ENCODE peak calls at places on chromosomes 16 and 17, in five cellular contexts. W, D, C, K and H are unnamed samples.
A peak's percentile ranks its signal among the peaks of the same experiment; 100 is the strongest.

GRCh38 chr16:28166394-28167208 is 45.2 kb downstream of the XPO6 start:
- DNase-seq in W (no peak), D (no peak), C (no peak), K (no peak), H (peak; percentile 24)

GRCh38 chr16:77951788-77952187 is 70.6 kb upstream of the CLEC3A start:
- DNase-seq in W (no peak), D (no peak), C (peak; percentile 65), K (no peak), H (peak; percentile 5)

GRCh38 chr16:265711-266110 is 10.0 kb downstream of the RGS11 start:
- DNase-seq in W (no peak), D (peak; percentile 24), C (no peak), K (peak; percentile 49), H (no peak)

GRCh38 chr16:17232487-17232886 is 238.3 kb downstream of the XYLT1 start:
- DNase-seq in W (no peak), D (no peak), C (no peak), K (no peak), H (no peak)

GRCh38 chr17:59753522-59754467 is 46.3 kb downstream of the VMP1 start:
- DNase-seq in W (no peak), D (no peak), C (peak; percentile 77), K (no peak), H (peak; percentile 21)

GRCh38 chr17:17888371-17888770 is 51.6 kb upstream of the SREBF1 start:
- DNase-seq in W (no peak), D (no peak), C (no peak), K (no peak), H (no peak)

GRCh38 chr16:30532285-30533145 is 2.1 kb downstream of the ZNF747 start:
- DNase-seq in W (no peak), D (no peak), C (no peak), K (no peak), H (no peak)

GRCh38 chr17:67068999-67069398 is 24.6 kb downstream of the CACNG1 start:
- DNase-seq in W (no peak), D (no peak), C (no peak), K (no peak), H (no peak)

GRCh38 chr17:77126519-77126918 is 14.2 kb upstream of the SEC14L1 start:
- DNase-seq in W (no peak), D (no peak), C (no peak), K (peak; percentile 83), H (peak; percentile 79)

GRCh38 chr17:70938311-70938710 is 769.0 kb downstream of the KCNJ2 start:
- DNase-seq in W (no peak), D (no peak), C (no peak), K (no peak), H (no peak)

GRCh38 chr17:57424777-57425188 is 168.5 kb downstream of the MSI2 start:
- DNase-seq in W (no peak), D (no peak), C (no peak), K (no peak), H (no peak)

GRCh38 chr17:64281962-64282752 is 19.1 kb upstream of the TEX2 start:
- DNase-seq in W (peak; percentile 22), D (peak; percentile 59), C (peak; percentile 67), K (peak; percentile 68), H (peak; percentile 51)

GRCh38 chr16:47732122-47732805 is 271.1 kb downstream of the PHKB start:
- DNase-seq in W (no peak), D (no peak), C (no peak), K (no peak), H (no peak)

GRCh38 chr17:16922386-16923096 is 49.4 kb downstream of the TNFRSF13B start:
- DNase-seq in W (no peak), D (no peak), C (no peak), K (no peak), H (no peak)

GRCh38 chr17:27471321-27472269 is 15.3 kb downstream of the KSR1 start:
- DNase-seq in W (peak; percentile 40), D (no peak), C (no peak), K (no peak), H (no peak)

GRCh38 chr17:29740017-29740416 is 117.3 kb upstream of the CORO6 start:
- DNase-seq in W (no peak), D (no peak), C (peak; percentile 54), K (no peak), H (no peak)

GRCh38 chr17:52383493-52384100 is 225.1 kb upstream of the CA10 start:
- DNase-seq in W (no peak), D (peak; percentile 89), C (peak; percentile 70), K (peak; percentile 71), H (peak; percentile 17)

GRCh38 chr17:9874722-9875121 is 30.3 kb downstream of the RCVRN start:
- DNase-seq in W (no peak), D (peak; percentile 53), C (no peak), K (no peak), H (no peak)

GRCh38 chr17:45971698-45972141 is 27.3 kb upstream of the STH start:
- DNase-seq in W (no peak), D (peak; percentile 70), C (no peak), K (no peak), H (no peak)

GRCh38 chr17:13031718-13032350 is 14.0 kb upstream of the ELAC2 start:
- DNase-seq in W (peak; percentile 15), D (peak; percentile 63), C (peak; percentile 13), K (peak; percentile 53), H (peak; percentile 42)

GRCh38 chr16:86751081-86752030 is 173.0 kb downstream of the FOXL1 start:
- DNase-seq in W (no peak), D (no peak), C (no peak), K (no peak), H (no peak)

GRCh38 chr17:41528959-41529353 is 848 bp upstream of the KRT19 start:
- DNase-seq in W (no peak), D (no peak), C (no peak), K (peak; percentile 59), H (peak; percentile 58)

GRCh38 chr16:49997721-49998251 is 27.2 kb upstream of the CNEP1R1 start:
- DNase-seq in W (no peak), D (no peak), C (no peak), K (no peak), H (no peak)

GRCh38 chr16:49992825-49993224 is 32.2 kb upstream of the CNEP1R1 start:
- DNase-seq in W (no peak), D (no peak), C (no peak), K (no peak), H (no peak)

GRCh38 chr16:49998991-49999390 is 26.0 kb upstream of the CNEP1R1 start:
- DNase-seq in W (no peak), D (no peak), C (no peak), K (no peak), H (no peak)

GRCh38 chr16:49993579-49993978 is 31.4 kb upstream of the CNEP1R1 start:
- DNase-seq in W (no peak), D (no peak), C (no peak), K (no peak), H (no peak)

DNA sequence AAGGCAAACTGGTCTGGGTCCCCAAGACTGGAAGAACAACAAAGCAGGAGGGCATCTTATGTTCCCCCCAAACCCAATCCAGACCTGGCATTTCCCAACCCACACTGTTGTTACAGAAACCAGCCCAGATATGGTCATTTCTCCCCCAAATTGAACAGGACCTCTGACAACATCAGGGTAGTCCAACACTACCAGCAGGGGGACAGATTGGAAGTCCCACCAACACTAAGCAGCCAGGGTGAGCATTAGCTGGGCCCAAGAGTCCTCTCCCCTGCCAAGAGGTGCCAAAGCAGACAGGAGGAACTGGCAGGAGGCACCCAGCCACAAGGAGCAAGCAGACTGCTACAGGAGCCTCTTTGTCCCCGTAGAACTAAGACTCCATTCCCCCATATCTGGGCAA is 29.3 kb upstream of the CNEP1R1 start:
- DNase-seq in W (no peak), D (no peak), C (no peak), K (no peak), H (no peak)
- TF ChIP-seq CTCF in W (no peak), D (no peak), C (no peak), K (no peak), H (no peak)

DNA sequence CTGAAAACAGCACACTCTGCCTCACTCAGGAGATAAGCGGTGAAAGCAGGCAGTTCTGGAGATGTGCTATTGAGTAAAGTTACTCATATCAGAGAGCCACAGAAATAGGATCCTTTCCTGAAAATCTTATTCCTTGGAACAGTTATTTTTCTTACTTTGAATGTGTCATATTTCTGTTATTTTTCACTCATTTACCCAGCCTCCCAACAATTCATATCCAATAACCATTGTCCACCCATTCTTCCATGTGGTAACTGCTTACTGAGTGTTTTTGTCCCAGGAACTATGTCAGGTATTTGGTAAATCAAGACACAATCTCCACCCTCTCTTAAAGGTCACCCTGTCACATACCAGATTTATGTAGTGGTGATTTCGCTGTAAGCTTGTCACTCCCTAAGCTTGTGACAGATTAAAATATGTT is 144.9 kb downstream of the PARN start:
- DNase-seq in W (no peak), D (no peak), C (no peak), K (no peak), H (no peak)
- TF ChIP-seq CTCF in W (no peak), D (no peak), C (no peak), K (no peak), H (no peak)

GRCh38 chr17:54172096-54172495 is 349.4 kb downstream of the KIF2B start:
- DNase-seq in W (no peak), D (no peak), C (no peak), K (no peak), H (no peak)

GRCh38 chr17:54177606-54178308 is 355.0 kb downstream of the KIF2B start:
- DNase-seq in W (no peak), D (no peak), C (no peak), K (no peak), H (no peak)

DNA sequence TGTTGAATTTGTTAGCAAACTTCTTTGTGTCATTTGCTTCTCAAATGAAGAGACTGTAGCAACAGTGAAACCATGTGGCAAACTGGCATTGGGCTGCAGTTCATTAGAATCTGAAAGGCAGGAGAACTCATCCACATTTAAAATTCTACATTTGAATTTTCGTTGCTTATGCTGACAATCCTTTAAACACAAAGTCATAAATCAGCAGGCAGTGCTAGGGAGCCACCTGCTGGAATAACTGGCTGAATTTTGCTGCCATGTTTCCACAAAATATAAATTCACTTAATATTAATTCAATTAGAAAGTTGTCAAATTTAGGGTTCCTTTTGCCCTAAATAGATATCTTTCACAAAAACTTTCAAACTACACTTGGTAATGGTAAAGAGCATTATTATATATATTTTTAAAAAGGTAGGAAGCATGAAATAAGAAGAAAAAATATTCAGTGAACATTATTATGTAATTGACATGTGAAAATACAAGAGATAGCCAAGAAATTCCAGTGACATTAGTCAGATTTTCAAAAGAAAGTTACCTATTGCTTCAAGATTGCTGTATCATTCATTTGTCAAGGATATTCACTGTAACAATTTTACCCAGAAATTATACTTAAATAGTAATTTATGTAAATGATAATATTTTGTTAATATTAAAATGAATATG is 350.1 kb downstream of the KIF2B start:
- DNase-seq in W (no peak), D (peak; percentile 47), C (peak; percentile 29), K (no peak), H (peak; percentile 28)
- TF ChIP-seq CTCF in W (no peak), D (peak; percentile 75), C (peak; percentile 58), K (peak; percentile 9), H (no peak)

DNA sequence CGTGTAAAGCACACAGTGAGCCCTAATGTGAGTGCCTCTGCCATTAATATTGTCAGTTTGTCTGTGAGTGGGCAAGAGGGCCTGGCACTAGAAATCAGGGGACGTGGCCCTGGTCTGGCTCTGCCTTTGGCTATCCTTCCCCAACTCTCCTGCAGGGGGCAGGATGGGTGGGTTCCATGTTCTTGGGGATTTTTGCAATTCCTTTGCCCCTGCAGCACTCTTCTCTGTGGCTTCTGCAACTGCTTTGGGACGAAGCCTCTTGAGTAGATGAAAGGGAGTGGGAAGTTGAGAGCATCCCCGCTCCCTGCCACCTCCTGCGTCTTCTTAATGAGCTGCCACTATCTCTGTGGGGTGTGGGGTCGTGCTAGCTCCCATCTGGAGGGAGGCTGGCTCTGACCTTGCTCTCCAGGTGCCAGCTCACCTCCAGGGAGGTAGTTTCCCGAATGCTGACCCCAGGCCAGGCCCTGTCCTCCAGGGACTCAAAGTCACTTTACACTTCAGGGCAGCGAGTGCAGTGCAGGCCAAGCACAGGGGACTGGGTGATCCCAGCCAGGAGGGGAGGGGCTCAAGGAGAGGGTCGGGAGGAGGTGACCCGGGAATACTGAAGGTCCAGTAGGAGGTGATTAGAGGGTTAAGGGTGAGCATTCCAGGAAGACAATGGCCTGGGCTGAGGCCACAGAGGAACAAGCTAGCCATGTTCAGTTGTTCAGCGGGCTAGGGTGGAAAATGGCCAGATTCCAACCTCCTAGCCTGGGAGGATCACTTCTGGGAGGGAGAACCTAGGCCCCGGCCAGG is 121.0 kb upstream of the NLRP1 start:
- DNase-seq in W (no peak), D (peak; percentile 80), C (no peak), K (no peak), H (peak; percentile 9)
- TF ChIP-seq CTCF in W (no peak), D (peak; percentile 75), C (no peak), K (no peak), H (no peak)